ENCODE peak calls at places on chromosomes 11 and 22, in nine cellular contexts. C, Y, J, N, T, V, Z, F and S are unnamed samples.

GRCh38 chr11:100830978-100831732 is 144.1 kb downstream of the ARHGAP42 start:
- DNase-seq in Z (no peak), F (no peak), Y (no peak), J (no peak), T (peak; percentile 67), N (no peak), C (no peak), V (no peak), S (no peak)

GRCh38 chr11:107999759-108000455 is 8.8 kb upstream of the CUL5 start:
- DNase-seq in N (no peak), Y (peak; percentile 45), T (no peak), V (peak; percentile 84), Z (peak; percentile 2), F (peak; percentile 56), C (no peak), J (peak; percentile 54), S (no peak)

GRCh38 chr11:59560702-59561469 is 49.5 kb downstream of the OR4D9 start:
- DNase-seq in Y (peak; percentile 79), N (peak; percentile 86), F (peak; percentile 92), J (peak; percentile 97), T (peak; percentile 82), V (peak; percentile 86), C (peak; percentile 90), Z (peak; percentile 77), S (peak; percentile 93)

GRCh38 chr11:76801736-76802135 is 18.6 kb downstream of the TSKU start:
- DNase-seq in F (no peak), V (no peak), J (peak; percentile 58), N (no peak), C (no peak), T (no peak), Z (no peak), Y (no peak), S (no peak)

GRCh38 chr22:46068908-46069481 is 81.3 kb upstream of the PPARA start:
- DNase-seq in C (peak; percentile 23), Z (no peak), T (no peak), Y (no peak), N (no peak), F (no peak), J (no peak), V (no peak), S (peak; percentile 53)

GRCh38 chr11:108538022-108538424 is 39.8 kb upstream of the POGLUT3 start:
- DNase-seq in C (peak; percentile 73), F (peak; percentile 15), N (peak; percentile 24), V (no peak), J (no peak), T (no peak), Y (peak; percentile 23), Z (peak; percentile 1), S (no peak)

GRCh38 chr11:3877252-3878035 is 22.0 kb downstream of the STIM1 start:
- DNase-seq in N (no peak), F (no peak), T (no peak), Y (no peak), J (no peak), V (no peak), Z (no peak), C (no peak), S (no peak)

GRCh38 chr11:118287006-118287405 is 17.5 kb upstream of the CD3E start:
- DNase-seq in N (no peak), J (no peak), T (no peak), Z (no peak), V (no peak), C (no peak), F (no peak), Y (no peak), S (no peak)

GRCh38 chr11:17267576-17267975 is 9.0 kb upstream of the NUCB2 start:
- DNase-seq in N (no peak), V (no peak), Z (no peak), F (peak; percentile 22), Y (no peak), C (no peak), J (no peak), T (no peak), S (no peak)

GRCh38 chr11:27367881-27368280 is 4.9 kb upstream of the CCDC34 start:
- DNase-seq in Z (no peak), J (no peak), Y (no peak), T (no peak), N (no peak), V (no peak), F (no peak), C (no peak), S (no peak)

GRCh38 chr22:47587361-47587760 is 824.9 kb downstream of the TBC1D22A start:
- DNase-seq in F (no peak), T (no peak), Y (no peak), C (no peak), N (no peak), Z (no peak), J (no peak), V (no peak), S (no peak)

GRCh38 chr22:36644333-36644757 is 59.2 kb downstream of the CACNG2 start:
- DNase-seq in Z (no peak), J (peak; percentile 24), V (peak; percentile 62), F (peak; percentile 45), Y (peak; percentile 29), N (peak; percentile 75), C (no peak), T (peak; percentile 28), S (no peak)

GRCh38 chr11:13358871-13359270 is 81.3 kb downstream of the BMAL1 start:
- DNase-seq in T (no peak), N (no peak), V (no peak), Z (no peak), F (no peak), C (no peak), Y (no peak), J (no peak), S (no peak)